ENCODE peak calls at places on chromosome 17, in five cellular contexts. U is stimulated activated effector memory CD8-positive, alpha-beta T cell treated with anti-CD3 and anti-CD28 coated beads, Interleukin-12 subunit alpha, Interleukin-12 subunit beta, amount 100 ng/mL, for 72 hours; T is ovary; N is AG20443; S is activated gamma-delta T cell. C is an unnamed sample.

GRCh38 chr17:50593321-50593720 is 32.8 kb downstream of the CACNA1G start:
- DNase-seq in T (no peak), N (no peak), U (no peak), S (no peak), C (no peak)

GRCh38 chr17:7700510-7700909 is 4.5 kb upstream of the EFNB3 start:
- DNase-seq in U (no peak), S (no peak), T (no peak), N (no peak), C (no peak)

GRCh38 chr17:75684924-75685323 is 17.8 kb downstream of the SAP30BP start:
- DNase-seq in U (no peak), N (peak), T (no peak), S (no peak), C (no peak)

GRCh38 chr17:72699566-72699965 is 392.9 kb downstream of the SLC39A11 start:
- DNase-seq in S (no peak), U (no peak), T (no peak), N (peak), C (no peak)

GRCh38 chr17:5793157-5793556 is 208.8 kb upstream of the NLRP1 start:
- DNase-seq in N (no peak), S (no peak), T (no peak), U (no peak), C (no peak)

GRCh38 chr17:82970818-82971610 is 108.4 kb upstream of the METRNL start:
- DNase-seq in T (no peak), U (peak), N (no peak), S (no peak), C (no peak)

GRCh38 chr17:30600830-30601494 is 123.8 kb downstream of the GOSR1 start:
- DNase-seq in N (peak), T (peak), U (no peak), S (no peak), C (peak)

GRCh38 chr17:77072670-77073069 is 68.1 kb upstream of the SEC14L1 start:
- DNase-seq in T (no peak), U (no peak), S (no peak), N (no peak), C (no peak)

GRCh38 chr17:42266918-42267766 is 9.0 kb downstream of the STAT5B start:
- DNase-seq in T (no peak), U (peak), S (no peak), N (peak), C (no peak)

GRCh38 chr17:55038291-55038690 is 69.7 kb downstream of the STXBP4 start:
- DNase-seq in S (no peak), T (no peak), U (no peak), N (no peak), C (no peak)

GRCh38 chr17:47906443-47906842 is 10.4 kb downstream of the SP2 start:
- DNase-seq in N (no peak), S (no peak), U (no peak), T (no peak), C (no peak)

GRCh38 chr17:58060596-58061191 is 22.5 kb upstream of the DYNLL2 start:
- DNase-seq in S (no peak), T (peak), N (no peak), U (no peak), C (peak)

GRCh38 chr17:45848868-45849535 is 4.3 kb downstream of the SPPL2C start:
- DNase-seq in U (no peak), T (no peak), N (no peak), S (no peak), C (peak)

GRCh38 chr17:75763613-75764416 is 1.2 kb downstream of the GALK1 start:
- DNase-seq in U (no peak), S (no peak), T (no peak), N (peak), C (peak)

GRCh38 chr17:5553479-5553878 is 30.8 kb downstream of the NLRP1 start:
- DNase-seq in S (no peak), T (no peak), N (peak), U (peak), C (no peak)